ENCODE peak calls at places on chromosomes 3 and 15, in seven cellular contexts. One of them, this sample, is unnamed.

GRCh38 chr3:161748049-161748448 is 251.4 kb downstream of the OTOL1 start:
- DNase-seq in progenitor cell of endocrine pancreas: no peak
- DNase-seq in brain microvascular endothelial cell: no peak
- DNase-seq in AG04449: no peak
- DNase-seq in lower lobe of right lung: no peak
- DNase-seq in mesothelial cell of epicardium: no peak
- DNase-seq in dorsolateral prefrontal cortex: no peak
- DNase-seq in this sample: no peak

GRCh38 chr3:160566499-160566898 is 1.1 kb upstream of the KPNA4 start:
- DNase-seq in dorsolateral prefrontal cortex: no peak
- DNase-seq in AG04449: no peak
- DNase-seq in mesothelial cell of epicardium: no peak
- DNase-seq in progenitor cell of endocrine pancreas: no peak
- DNase-seq in brain microvascular endothelial cell: no peak
- DNase-seq in lower lobe of right lung: no peak
- DNase-seq in this sample: no peak

GRCh38 chr15:83275412-83275811 is 9.1 kb downstream of the BNC1 start:
- DNase-seq in dorsolateral prefrontal cortex: no peak
- DNase-seq in progenitor cell of endocrine pancreas: no peak
- DNase-seq in mesothelial cell of epicardium: no peak
- DNase-seq in lower lobe of right lung: no peak
- DNase-seq in brain microvascular endothelial cell: no peak
- DNase-seq in AG04449: no peak
- DNase-seq in this sample: peak

GRCh38 chr3:142117452-142117851 is 31.9 kb downstream of the TFDP2 start:
- DNase-seq in dorsolateral prefrontal cortex: no peak
- DNase-seq in lower lobe of right lung: no peak
- DNase-seq in AG04449: no peak
- DNase-seq in mesothelial cell of epicardium: no peak
- DNase-seq in progenitor cell of endocrine pancreas: no peak
- DNase-seq in brain microvascular endothelial cell: no peak
- DNase-seq in this sample: no peak

GRCh38 chr3:113532698-113533533 is 561 bp downstream of the SIDT1 start:
- DNase-seq in dorsolateral prefrontal cortex: no peak
- DNase-seq in brain microvascular endothelial cell: no peak
- DNase-seq in progenitor cell of endocrine pancreas: peak
- DNase-seq in mesothelial cell of epicardium: peak
- DNase-seq in lower lobe of right lung: peak
- DNase-seq in AG04449: no peak
- DNase-seq in this sample: no peak

GRCh38 chr15:74156018-74156417 is 17.5 kb upstream of the ISLR start:
- DNase-seq in mesothelial cell of epicardium: no peak
- DNase-seq in AG04449: no peak
- DNase-seq in lower lobe of right lung: no peak
- DNase-seq in brain microvascular endothelial cell: no peak
- DNase-seq in progenitor cell of endocrine pancreas: no peak
- DNase-seq in dorsolateral prefrontal cortex: no peak
- DNase-seq in this sample: no peak

GRCh38 chr15:87849181-87849580 is 407.4 kb downstream of the NTRK3 start:
- DNase-seq in AG04449: no peak
- DNase-seq in mesothelial cell of epicardium: no peak
- DNase-seq in dorsolateral prefrontal cortex: no peak
- DNase-seq in brain microvascular endothelial cell: no peak
- DNase-seq in progenitor cell of endocrine pancreas: no peak
- DNase-seq in lower lobe of right lung: no peak
- DNase-seq in this sample: no peak

GRCh38 chr3:171044828-171045793 is 18.6 kb upstream of the SLC2A2 start:
- DNase-seq in lower lobe of right lung: no peak
- DNase-seq in progenitor cell of endocrine pancreas: no peak
- DNase-seq in mesothelial cell of epicardium: no peak
- DNase-seq in dorsolateral prefrontal cortex: no peak
- DNase-seq in brain microvascular endothelial cell: peak
- DNase-seq in AG04449: peak
- DNase-seq in this sample: peak

GRCh38 chr15:91348812-91349500 is 248.9 kb downstream of the SV2B start:
- DNase-seq in lower lobe of right lung: no peak
- DNase-seq in dorsolateral prefrontal cortex: no peak
- DNase-seq in progenitor cell of endocrine pancreas: no peak
- DNase-seq in AG04449: no peak
- DNase-seq in brain microvascular endothelial cell: no peak
- DNase-seq in mesothelial cell of epicardium: no peak
- DNase-seq in this sample: no peak

GRCh38 chr3:112858410-112859069 is 11.9 kb upstream of the CD200R1L start:
- DNase-seq in AG04449: no peak
- DNase-seq in progenitor cell of endocrine pancreas: no peak
- DNase-seq in dorsolateral prefrontal cortex: no peak
- DNase-seq in mesothelial cell of epicardium: no peak
- DNase-seq in brain microvascular endothelial cell: peak
- DNase-seq in lower lobe of right lung: no peak
- DNase-seq in this sample: no peak

GRCh38 chr3:186261638-186262037 is 100.4 kb downstream of the DGKG start:
- DNase-seq in mesothelial cell of epicardium: no peak
- DNase-seq in brain microvascular endothelial cell: no peak
- DNase-seq in lower lobe of right lung: no peak
- DNase-seq in progenitor cell of endocrine pancreas: no peak
- DNase-seq in dorsolateral prefrontal cortex: no peak
- DNase-seq in AG04449: no peak
- DNase-seq in this sample: no peak

GRCh38 chr3:165854696-165855095 is 17.5 kb upstream of the BCHE start:
- DNase-seq in AG04449: no peak
- DNase-seq in dorsolateral prefrontal cortex: no peak
- DNase-seq in progenitor cell of endocrine pancreas: no peak
- DNase-seq in brain microvascular endothelial cell: peak
- DNase-seq in mesothelial cell of epicardium: no peak
- DNase-seq in lower lobe of right lung: no peak
- DNase-seq in this sample: no peak

GRCh38 chr3:9422712-9423424 is 25.5 kb downstream of the SETD5 start:
- DNase-seq in AG04449: peak
- DNase-seq in progenitor cell of endocrine pancreas: no peak
- DNase-seq in brain microvascular endothelial cell: peak
- DNase-seq in dorsolateral prefrontal cortex: no peak
- DNase-seq in lower lobe of right lung: peak
- DNase-seq in mesothelial cell of epicardium: peak
- DNase-seq in this sample: peak

GRCh38 chr15:82021992-82022391 is 23.8 kb downstream of the MEX3B start:
- DNase-seq in dorsolateral prefrontal cortex: no peak
- DNase-seq in progenitor cell of endocrine pancreas: no peak
- DNase-seq in AG04449: no peak
- DNase-seq in mesothelial cell of epicardium: no peak
- DNase-seq in lower lobe of right lung: no peak
- DNase-seq in brain microvascular endothelial cell: peak
- DNase-seq in this sample: no peak

DNA sequence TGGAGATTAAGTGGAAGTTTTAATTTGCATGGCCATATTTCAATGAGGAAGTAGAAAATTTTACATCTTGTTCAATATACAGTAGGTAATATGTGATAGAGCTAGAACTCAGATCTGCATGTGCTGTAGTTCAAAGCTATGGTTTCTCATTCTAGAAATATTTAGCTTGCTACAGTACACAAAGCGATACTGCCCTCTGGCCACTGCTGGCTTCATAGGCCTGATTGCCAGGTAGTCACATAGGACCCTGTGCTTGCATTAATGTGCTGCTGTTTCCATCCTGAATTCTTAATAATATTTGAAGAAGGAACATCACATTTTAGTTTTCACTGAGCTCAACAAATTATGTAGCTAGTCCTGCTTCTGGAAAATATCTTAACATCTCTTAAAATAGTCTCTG is 87.0 kb downstream of the PLSCR2 start:
- DNase-seq in brain microvascular endothelial cell: peak
- DNase-seq in mesothelial cell of epicardium: no peak
- DNase-seq in progenitor cell of endocrine pancreas: no peak
- DNase-seq in dorsolateral prefrontal cortex: no peak
- DNase-seq in AG04449: no peak
- DNase-seq in lower lobe of right lung: no peak
- DNase-seq in this sample: no peak
- TF ChIP-seq CTCF in brain microvascular endothelial cell: peak
- TF ChIP-seq CTCF in mesothelial cell of epicardium: no peak
- TF ChIP-seq CTCF in progenitor cell of endocrine pancreas: peak
- TF ChIP-seq CTCF in dorsolateral prefrontal cortex: no peak
- TF ChIP-seq CTCF in AG04449: peak
- TF ChIP-seq CTCF in lower lobe of right lung: no peak
- TF ChIP-seq CTCF in this sample: peak

GRCh38 chr15:99209326-99209725 is 40.1 kb downstream of the TTC23 start:
- DNase-seq in dorsolateral prefrontal cortex: no peak
- DNase-seq in AG04449: no peak
- DNase-seq in lower lobe of right lung: no peak
- DNase-seq in brain microvascular endothelial cell: no peak
- DNase-seq in mesothelial cell of epicardium: no peak
- DNase-seq in progenitor cell of endocrine pancreas: no peak
- DNase-seq in this sample: no peak

GRCh38 chr15:99210334-99210733 is 39.0 kb downstream of the TTC23 start:
- DNase-seq in mesothelial cell of epicardium: no peak
- DNase-seq in brain microvascular endothelial cell: no peak
- DNase-seq in lower lobe of right lung: no peak
- DNase-seq in progenitor cell of endocrine pancreas: no peak
- DNase-seq in AG04449: no peak
- DNase-seq in dorsolateral prefrontal cortex: no peak
- DNase-seq in this sample: no peak

GRCh38 chr15:99212401-99212800 is 37.0 kb downstream of the TTC23 start:
- DNase-seq in progenitor cell of endocrine pancreas: no peak
- DNase-seq in AG04449: peak
- DNase-seq in dorsolateral prefrontal cortex: no peak
- DNase-seq in brain microvascular endothelial cell: peak
- DNase-seq in mesothelial cell of epicardium: no peak
- DNase-seq in lower lobe of right lung: no peak
- DNase-seq in this sample: no peak

GRCh38 chr15:99211926-99212325 is 37.5 kb downstream of the TTC23 start:
- DNase-seq in dorsolateral prefrontal cortex: no peak
- DNase-seq in AG04449: no peak
- DNase-seq in progenitor cell of endocrine pancreas: no peak
- DNase-seq in brain microvascular endothelial cell: peak
- DNase-seq in lower lobe of right lung: no peak
- DNase-seq in mesothelial cell of epicardium: no peak
- DNase-seq in this sample: no peak

DNA sequence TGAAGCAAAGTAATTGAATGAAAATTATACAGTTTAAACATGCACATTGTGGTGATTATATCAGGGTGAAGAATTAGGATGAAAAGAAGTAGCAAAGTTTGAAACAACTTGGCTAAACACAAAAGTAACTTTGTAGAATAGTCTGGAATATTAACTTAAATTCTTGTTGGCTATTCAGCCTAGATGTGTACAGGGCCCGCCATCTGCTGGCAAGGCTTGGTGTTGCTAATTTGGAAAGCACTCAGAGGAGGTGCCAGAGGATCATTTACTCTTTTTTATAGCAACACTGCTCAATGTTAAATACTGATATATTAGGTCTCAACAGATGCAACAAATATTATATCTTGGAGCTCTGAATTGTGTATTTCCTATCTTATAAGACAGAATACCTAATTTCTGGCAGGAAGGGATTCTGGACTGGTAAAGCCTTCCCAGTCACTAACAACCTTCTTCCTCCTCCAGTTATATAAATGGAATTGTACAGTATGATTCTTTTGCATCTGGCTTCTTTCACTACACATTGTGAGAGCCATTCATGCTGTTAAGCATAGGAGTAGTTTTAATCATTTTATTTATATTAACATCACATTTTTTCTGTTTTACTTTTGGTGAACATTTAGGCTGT is 36.1 kb downstream of the TTC23 start:
- DNase-seq in progenitor cell of endocrine pancreas: peak
- DNase-seq in mesothelial cell of epicardium: peak
- DNase-seq in AG04449: peak
- DNase-seq in brain microvascular endothelial cell: peak
- DNase-seq in dorsolateral prefrontal cortex: peak
- DNase-seq in lower lobe of right lung: peak
- DNase-seq in this sample: peak
- TF ChIP-seq CTCF in progenitor cell of endocrine pancreas: peak
- TF ChIP-seq CTCF in mesothelial cell of epicardium: peak
- TF ChIP-seq CTCF in AG04449: peak
- TF ChIP-seq CTCF in brain microvascular endothelial cell: peak
- TF ChIP-seq CTCF in dorsolateral prefrontal cortex: peak
- TF ChIP-seq CTCF in lower lobe of right lung: peak
- TF ChIP-seq CTCF in this sample: peak

GRCh38 chr3:44420676-44421075 is 56.8 kb downstream of the ZNF445 start:
- DNase-seq in lower lobe of right lung: no peak
- DNase-seq in progenitor cell of endocrine pancreas: no peak
- DNase-seq in brain microvascular endothelial cell: no peak
- DNase-seq in AG04449: no peak
- DNase-seq in dorsolateral prefrontal cortex: no peak
- DNase-seq in mesothelial cell of epicardium: peak
- DNase-seq in this sample: no peak

GRCh38 chr3:44419159-44419922 is 58.1 kb downstream of the ZNF445 start:
- DNase-seq in brain microvascular endothelial cell: no peak
- DNase-seq in dorsolateral prefrontal cortex: no peak
- DNase-seq in lower lobe of right lung: no peak
- DNase-seq in AG04449: no peak
- DNase-seq in mesothelial cell of epicardium: peak
- DNase-seq in progenitor cell of endocrine pancreas: no peak
- DNase-seq in this sample: no peak

GRCh38 chr3:44416031-44417030 is 61.1 kb downstream of the ZNF445 start:
- DNase-seq in lower lobe of right lung: no peak
- DNase-seq in brain microvascular endothelial cell: no peak
- DNase-seq in AG04449: no peak
- DNase-seq in dorsolateral prefrontal cortex: no peak
- DNase-seq in progenitor cell of endocrine pancreas: no peak
- DNase-seq in mesothelial cell of epicardium: peak
- DNase-seq in this sample: no peak

GRCh38 chr3:44419923-44420650 is 57.4 kb downstream of the ZNF445 start:
- DNase-seq in lower lobe of right lung: no peak
- DNase-seq in progenitor cell of endocrine pancreas: no peak
- DNase-seq in dorsolateral prefrontal cortex: no peak
- DNase-seq in mesothelial cell of epicardium: peak
- DNase-seq in AG04449: no peak
- DNase-seq in brain microvascular endothelial cell: no peak
- DNase-seq in this sample: no peak

GRCh38 chr3:44418549-44418948 is 58.9 kb downstream of the ZNF445 start:
- DNase-seq in lower lobe of right lung: no peak
- DNase-seq in mesothelial cell of epicardium: peak
- DNase-seq in AG04449: no peak
- DNase-seq in dorsolateral prefrontal cortex: no peak
- DNase-seq in progenitor cell of endocrine pancreas: no peak
- DNase-seq in brain microvascular endothelial cell: no peak
- DNase-seq in this sample: no peak
- TF ChIP-seq CTCF in lower lobe of right lung: peak
- TF ChIP-seq CTCF in mesothelial cell of epicardium: peak
- TF ChIP-seq CTCF in AG04449: no peak
- TF ChIP-seq CTCF in dorsolateral prefrontal cortex: no peak
- TF ChIP-seq CTCF in progenitor cell of endocrine pancreas: peak
- TF ChIP-seq CTCF in brain microvascular endothelial cell: peak
- TF ChIP-seq CTCF in this sample: peak

DNA sequence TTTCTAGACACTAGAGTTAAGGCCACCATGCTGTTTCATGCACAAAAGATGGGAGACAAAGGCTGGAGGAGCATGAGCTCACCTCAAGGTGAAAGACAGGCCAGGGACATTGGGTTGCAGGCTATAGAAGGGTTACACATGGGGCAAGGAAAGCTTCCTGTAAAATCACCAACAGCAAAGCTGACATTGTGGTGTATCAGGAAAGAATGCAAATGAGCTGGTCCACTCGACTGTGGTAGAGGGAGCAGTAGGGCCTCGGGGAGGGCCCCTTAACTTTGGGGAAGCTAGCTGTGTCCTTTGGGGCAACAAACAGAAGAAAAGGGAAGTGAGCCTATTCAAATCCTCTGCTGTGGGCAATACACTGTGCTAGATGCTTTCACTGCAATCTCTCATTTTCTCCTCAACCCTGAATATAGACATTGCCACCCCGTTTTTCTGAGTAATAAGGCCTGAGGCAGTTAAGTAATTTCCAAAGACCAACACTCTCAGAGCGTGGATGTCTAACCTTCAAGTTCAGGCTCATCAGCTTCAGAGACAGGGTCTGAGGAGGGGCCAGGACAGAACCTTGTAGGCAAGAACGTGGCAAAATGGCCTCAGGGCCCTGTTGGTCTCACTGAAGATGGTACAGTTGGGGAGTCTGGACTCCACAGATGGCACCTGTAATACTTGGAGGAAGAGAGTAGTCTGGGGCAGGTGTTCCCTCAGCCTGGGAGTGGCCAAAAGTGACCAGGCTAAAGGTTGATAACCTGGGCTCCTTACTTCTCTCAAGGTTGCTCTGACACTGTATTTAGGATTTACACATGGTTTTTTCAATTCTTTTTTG is 24.1 kb downstream of the CX3CR1 start:
- DNase-seq in dorsolateral prefrontal cortex: no peak
- DNase-seq in mesothelial cell of epicardium: no peak
- DNase-seq in AG04449: no peak
- DNase-seq in brain microvascular endothelial cell: no peak
- DNase-seq in lower lobe of right lung: peak
- DNase-seq in progenitor cell of endocrine pancreas: no peak
- DNase-seq in this sample: no peak
- TF ChIP-seq CTCF in dorsolateral prefrontal cortex: no peak
- TF ChIP-seq CTCF in mesothelial cell of epicardium: no peak
- TF ChIP-seq CTCF in AG04449: no peak
- TF ChIP-seq CTCF in brain microvascular endothelial cell: no peak
- TF ChIP-seq CTCF in lower lobe of right lung: no peak
- TF ChIP-seq CTCF in progenitor cell of endocrine pancreas: no peak
- TF ChIP-seq CTCF in this sample: no peak

This sample was measured in retinal pigment epithelial cell.